ENCODE peak calls at places on chromosomes 5 and 9, in eight cellular contexts. B, D, H, I, M, U, N and W are unnamed samples.
A peak's percentile ranks its signal among the peaks of the same experiment; 100 is the strongest.

GRCh38 chr9:135759676-135760300 is 57.8 kb downstream of the KCNT1 start:
- DNase-seq in U (no peak), D (no peak), I (no peak), B (no peak), H (no peak), N (no peak), M (no peak), W (no peak)

GRCh38 chr5:139246394-139246793 is 47.1 kb upstream of the MATR3 start:
- DNase-seq in M (peak; percentile 53), N (no peak), U (peak; percentile 45), H (no peak), D (peak; percentile 14), I (no peak), B (peak; percentile 9), W (no peak)

GRCh38 chr5:75744355-75744754 is 27.1 kb upstream of the POC5 start:
- DNase-seq in I (no peak), M (no peak), N (no peak), H (no peak), B (no peak), U (no peak), D (no peak), W (no peak)

GRCh38 chr9:132610661-132611060 is 28.3 kb downstream of the BARHL1 start:
- DNase-seq in B (no peak), D (no peak), I (no peak), M (no peak), U (no peak), N (no peak), H (no peak), W (no peak)

GRCh38 chr9:8845376-8845775 is 1045.8 kb upstream of the DMAC1 start:
- DNase-seq in H (no peak), M (no peak), I (no peak), B (no peak), D (no peak), N (no peak), U (no peak), W (no peak)

GRCh38 chr5:145752947-145753346 is 82.2 kb downstream of the PRELID2 start:
- DNase-seq in D (no peak), H (no peak), U (no peak), B (peak; percentile 18), M (no peak), N (no peak), I (no peak), W (no peak)

GRCh38 chr9:128412120-128412790 is 8.4 kb upstream of the CERCAM start:
- DNase-seq in U (peak; percentile 61), H (peak; percentile 35), B (no peak), M (no peak), N (no peak), I (peak; percentile 46), D (peak; percentile 50), W (peak; percentile 69)

GRCh38 chr9:112112519-112112918 is 62.6 kb downstream of the SUSD1 start:
- DNase-seq in N (no peak), B (peak; percentile 29), H (peak; percentile 4), U (peak; percentile 49), M (no peak), D (no peak), I (no peak), W (no peak)

GRCh38 chr5:2142456-2142954 is 259.8 kb upstream of the IRX4 start:
- DNase-seq in M (no peak), H (no peak), B (no peak), I (no peak), D (no peak), U (no peak), N (no peak), W (no peak)

GRCh38 chr9:93898502-93899426 is 56.4 kb downstream of the BARX1 start:
- DNase-seq in N (no peak), H (no peak), D (no peak), I (no peak), M (no peak), B (no peak), U (no peak), W (no peak)

GRCh38 chr9:130689937-130690700 is 3.5 kb upstream of the EXOSC2 start:
- DNase-seq in U (peak; percentile 74), M (peak; percentile 73), B (peak; percentile 96), N (no peak), H (peak; percentile 93), D (no peak), I (peak; percentile 92), W (peak; percentile 92)

GRCh38 chr9:84781431-84781830 is 111.9 kb downstream of the NTRK2 start:
- DNase-seq in U (peak; percentile 28), N (no peak), M (no peak), I (peak; percentile 24), H (no peak), B (no peak), D (no peak), W (no peak)

GRCh38 chr5:77292026-77292757 is 81.7 kb downstream of the PDE8B start:
- DNase-seq in D (no peak), U (no peak), H (no peak), I (no peak), N (no peak), B (no peak), M (no peak), W (no peak)

GRCh38 chr5:78530342-78531096 is 118.1 kb downstream of the LHFPL2 start:
- DNase-seq in H (no peak), U (no peak), D (no peak), M (no peak), B (no peak), I (no peak), N (no peak), W (no peak)

GRCh38 chr5:144594919-144595318 is 424.2 kb downstream of the KCTD16 start:
- DNase-seq in M (no peak), H (no peak), U (no peak), N (no peak), I (no peak), D (no peak), B (no peak), W (no peak)